ENCODE peak calls at places on chromosome 6, in four cellular contexts. S is fibroblast of mammary gland, O is fibroblast of lung, U is PC-3. P is an unnamed sample.

GRCh38 chr6:82612475-82612874 is 248.9 kb downstream of the TPBG start:
- DNase-seq in S (no peak), O (no peak), U (no peak), P (no peak)

GRCh38 chr6:113855500-113856010 is 1.6 kb upstream of the MARCKS start:
- DNase-seq in S (peak; percentile 39), O (peak; percentile 58), U (peak; percentile 23), P (no peak)

GRCh38 chr6:9204171-9204570 is 768.8 kb upstream of the SLC35B3 start:
- DNase-seq in S (peak; percentile 36), O (peak; percentile 75), U (peak; percentile 93), P (no peak)

GRCh38 chr6:32118782-32119628 is 9.0 kb downstream of the ATF6B start:
- DNase-seq in S (peak; percentile 85), O (peak; percentile 88), U (peak; percentile 83), P (peak; percentile 91)

GRCh38 chr6:3405679-3406078 is 51.2 kb downstream of the SLC22A23 start:
- DNase-seq in S (peak; percentile 88), O (peak; percentile 67), U (peak; percentile 59), P (no peak)

GRCh38 chr6:168863467-168863866 is 390.2 kb downstream of the THBS2 start:
- DNase-seq in S (no peak), O (no peak), U (no peak), P (no peak)

GRCh38 chr6:142301421-142302391 is at the start of gene ADGRG6:
- DNase-seq in S (peak; percentile 7), O (peak; percentile 30), U (peak; percentile 66), P (peak; percentile 80)

GRCh38 chr6:48560408-48560807 is 449.4 kb upstream of the PTCHD4 start:
- DNase-seq in S (peak; percentile 62), O (peak; percentile 36), U (peak; percentile 71), P (no peak)

GRCh38 chr6:21208114-21208795 is 385.3 kb upstream of the SOX4 start:
- DNase-seq in S (no peak), O (no peak), U (no peak), P (no peak)

GRCh38 chr6:80771941-80772340 is 665.5 kb downstream of the BCKDHB start:
- DNase-seq in S (peak; percentile 45), O (peak; percentile 51), U (peak; percentile 30), P (no peak)

GRCh38 chr6:123085403-123085802 is 89.4 kb downstream of the CLVS2 start:
- DNase-seq in S (no peak), O (no peak), U (no peak), P (no peak)

GRCh38 chr6:146598785-146599405 is at the start of gene ADGB:
- DNase-seq in S (peak; percentile 42), O (peak; percentile 51), U (peak; percentile 68), P (peak; percentile 86)

GRCh38 chr6:168851460-168852103 is 402.1 kb downstream of the THBS2 start:
- DNase-seq in S (peak; percentile 22), O (peak; percentile 25), U (peak; percentile 2), P (no peak)

GRCh38 chr6:134034951-134035822 is 17.2 kb downstream of the SLC2A12 start:
- DNase-seq in S (no peak), O (peak; percentile 28), U (peak; percentile 68), P (no peak)

GRCh38 chr6:124854338-124854922 is 107.8 kb upstream of the RNF217 start:
- DNase-seq in S (no peak), O (peak; percentile 34), U (peak; percentile 16), P (no peak)

GRCh38 chr6:87731818-87732661 is 30.0 kb upstream of the AKIRIN2 start:
- DNase-seq in S (peak; percentile 94), O (peak; percentile 91), U (peak; percentile 91), P (peak; percentile 93)

GRCh38 chr6:101686653-101687052 is 293.1 kb downstream of the GRIK2 start:
- DNase-seq in S (no peak), O (no peak), U (no peak), P (no peak)

GRCh38 chr6:84882768-84883766 is 118.7 kb upstream of the TBX18 start:
- DNase-seq in S (peak; percentile 84), O (peak; percentile 6), U (peak; percentile 60), P (no peak)

GRCh38 chr6:137415834-137416190 is 78.4 kb downstream of the OLIG3 start:
- DNase-seq in S (no peak), O (no peak), U (no peak), P (no peak)
- H3K4me3 ChIP-seq in S (no peak overlapping the region), O (no peak overlapping the region), U (peak overlapping the region; percentile 66), P (no peak overlapping the region)

DNA sequence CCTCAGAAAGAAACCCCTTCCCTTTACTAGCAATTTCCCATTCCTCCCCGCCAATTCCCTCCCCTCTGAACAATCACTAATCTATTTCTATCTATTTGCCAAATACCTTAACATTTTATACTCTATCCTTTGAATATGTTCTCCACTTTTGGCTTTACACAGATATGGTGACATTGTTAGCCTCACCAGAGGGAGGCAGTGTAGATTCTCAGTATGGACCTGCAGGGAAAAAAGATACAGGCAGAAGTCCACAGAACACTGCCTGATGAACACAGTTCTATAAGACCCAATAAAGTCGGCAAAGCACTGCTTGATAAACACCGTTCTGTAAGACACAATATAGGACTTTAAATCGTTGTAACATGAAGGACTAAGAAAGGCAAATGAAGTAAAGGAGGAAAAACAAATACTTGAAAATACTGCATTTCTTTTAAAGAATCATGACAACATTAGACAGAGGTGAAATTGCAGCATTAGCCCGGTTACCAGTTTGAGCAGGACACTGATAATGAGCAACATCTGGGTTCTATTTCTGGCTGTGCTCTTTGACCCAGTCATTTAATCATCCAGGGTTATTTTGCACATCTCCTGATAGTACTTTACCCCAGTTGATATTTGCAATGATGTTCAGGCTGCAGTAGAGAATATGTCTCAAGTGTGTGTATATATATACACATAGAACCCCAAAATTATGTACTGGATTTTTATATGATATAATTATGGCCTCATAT is 296.8 kb downstream of the UTRN start:
- DNase-seq in S (peak; percentile 76), O (peak; percentile 57), U (peak; percentile 43), P (no peak)
- H3K4me3 ChIP-seq in S (no peak overlapping the region), O (no peak overlapping the region), U (no peak overlapping the region), P (no peak overlapping the region)

DNA sequence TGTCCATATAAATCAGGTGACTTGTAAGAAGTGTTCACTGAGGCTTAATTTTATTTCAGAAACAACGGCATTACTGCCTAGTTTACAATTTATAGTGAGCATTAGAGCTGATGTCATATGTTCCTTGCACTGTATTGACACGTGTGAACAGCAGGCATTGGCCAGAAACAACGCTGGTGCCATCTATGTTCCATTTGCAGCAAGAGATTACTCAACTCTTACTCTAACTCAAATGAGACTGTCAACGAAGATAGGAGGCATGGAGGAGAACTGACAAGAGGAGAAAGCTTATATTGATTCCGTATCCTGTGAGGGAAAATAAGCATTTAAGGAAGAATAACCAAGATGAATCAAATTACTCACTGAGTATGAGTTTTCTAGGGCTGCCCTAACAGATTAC is 48.4 kb downstream of the MTFR2 start:
- DNase-seq in S (no peak), O (peak; percentile 37), U (peak; percentile 5), P (no peak)
- H3K4me3 ChIP-seq in S (no peak overlapping the region), O (no peak overlapping the region), U (no peak overlapping the region), P (no peak overlapping the region)

DNA sequence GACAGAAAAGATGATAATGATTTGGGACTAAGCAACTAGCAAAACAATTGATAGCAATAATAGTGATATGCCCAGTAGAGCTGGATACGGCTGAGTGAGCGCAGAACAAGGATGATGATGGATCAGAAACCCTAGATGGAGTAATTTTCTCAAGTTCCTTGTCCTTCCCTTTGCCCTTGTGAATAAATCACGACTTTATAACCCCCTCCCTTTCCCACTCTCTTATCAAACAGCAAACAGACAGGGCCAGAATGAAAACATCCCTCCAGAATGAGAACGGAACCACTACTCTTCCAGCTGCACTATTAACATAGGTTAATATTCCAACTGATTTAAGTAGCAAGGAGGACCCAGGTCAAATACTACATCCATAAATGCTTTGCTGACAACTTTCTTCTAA is 1.3 kb upstream of the MTFR2 start:
- DNase-seq in S (no peak), O (no peak), U (no peak), P (no peak)
- H3K4me3 ChIP-seq in S (no peak overlapping the region), O (no peak overlapping the region), U (peak overlapping the region; percentile 87), P (peak overlapping the region; percentile 79)

GRCh38 chr6:99422912-99423311 is 2.2 kb downstream of the PNISR start:
- DNase-seq in S (no peak), O (no peak), U (no peak), P (no peak)
- H3K4me3 ChIP-seq in S (no peak overlapping the region), O (no peak overlapping the region), U (peak overlapping the region; percentile 82), P (no peak overlapping the region)

GRCh38 chr6:41724638-41725501 is 10.5 kb downstream of the TFEB start:
- DNase-seq in S (no peak), O (no peak), U (no peak), P (no peak)

GRCh38 chr6:41723178-41723935 is 12.1 kb downstream of the TFEB start:
- DNase-seq in S (peak; percentile 88), O (peak; percentile 89), U (peak; percentile 47), P (peak; percentile 93)

GRCh38 chr6:41721396-41721795 is 14.0 kb downstream of the TFEB start:
- DNase-seq in S (no peak), O (no peak), U (no peak), P (no peak)

GRCh38 chr6:41726876-41727275 is 8.5 kb downstream of the TFEB start:
- DNase-seq in S (no peak), O (no peak), U (no peak), P (no peak)

GRCh38 chr6:41723936-41724637 is 11.3 kb downstream of the TFEB start:
- DNase-seq in S (no peak), O (no peak), U (no peak), P (no peak)
- H3K4me3 ChIP-seq in S (no peak overlapping the region), O (no peak overlapping the region), U (no peak overlapping the region), P (no peak overlapping the region)

GRCh38 chr6:17417817-17418216 is 24.4 kb downstream of the CAP2 start:
- DNase-seq in S (peak; percentile 53), O (peak; percentile 48), U (peak; percentile 95), P (no peak)
- H3K4me3 ChIP-seq in S (no peak overlapping the region), O (peak overlapping the region; percentile 7), U (peak overlapping the region; percentile 41), P (no peak overlapping the region)

GRCh38 chr6:72401865-72402264 is 220.0 kb upstream of the KCNQ5 start:
- DNase-seq in S (no peak), O (no peak), U (no peak), P (no peak)
- H3K4me3 ChIP-seq in S (no peak overlapping the region), O (no peak overlapping the region), U (no peak overlapping the region), P (no peak overlapping the region)

P was measured in upper lobe of right lung.